ENCODE peak calls at places on chromosome 11, in ten cellular contexts. One of them, this sample, is unnamed.

GRCh38 chr11:86537541-86538222 is 134.7 kb downstream of the ME3 start:
- DNase-seq in aorta: no peak
- DNase-seq in SW480: no peak
- DNase-seq in cardiac muscle cell: peak
- DNase-seq in iPS DF 6.9: no peak
- DNase-seq in stimulated activated CD4-positive, alpha-beta T cell treated with anti-CD3 and anti-CD28 coated beads, TNF-alpha, amount 100 ng/mL, for 1 hour: no peak
- DNase-seq in RPMI8226: no peak
- DNase-seq in left cardiac atrium: no peak
- DNase-seq in astrocyte of the cerebellum: no peak
- DNase-seq in LoVo: no peak
- DNase-seq in this sample: no peak

GRCh38 chr11:4881188-4881587 is 512 bp upstream of the OR51T1 start:
- DNase-seq in aorta: no peak
- DNase-seq in cardiac muscle cell: no peak
- DNase-seq in left cardiac atrium: no peak
- DNase-seq in stimulated activated CD4-positive, alpha-beta T cell treated with anti-CD3 and anti-CD28 coated beads, TNF-alpha, amount 100 ng/mL, for 1 hour: no peak
- DNase-seq in RPMI8226: no peak
- DNase-seq in LoVo: no peak
- DNase-seq in iPS DF 6.9: no peak
- DNase-seq in astrocyte of the cerebellum: no peak
- DNase-seq in SW480: no peak
- DNase-seq in this sample: no peak

GRCh38 chr11:78244546-78245315 is 56.0 kb downstream of the USP35 start:
- DNase-seq in aorta: no peak
- DNase-seq in RPMI8226: no peak
- DNase-seq in astrocyte of the cerebellum: peak
- DNase-seq in cardiac muscle cell: peak
- DNase-seq in SW480: no peak
- DNase-seq in iPS DF 6.9: no peak
- DNase-seq in stimulated activated CD4-positive, alpha-beta T cell treated with anti-CD3 and anti-CD28 coated beads, TNF-alpha, amount 100 ng/mL, for 1 hour: no peak
- DNase-seq in left cardiac atrium: no peak
- DNase-seq in LoVo: no peak
- DNase-seq in this sample: no peak

GRCh38 chr11:102724904-102725515 is at the start of gene MMP8:
- DNase-seq in stimulated activated CD4-positive, alpha-beta T cell treated with anti-CD3 and anti-CD28 coated beads, TNF-alpha, amount 100 ng/mL, for 1 hour: no peak
- DNase-seq in aorta: no peak
- DNase-seq in LoVo: no peak
- DNase-seq in iPS DF 6.9: no peak
- DNase-seq in SW480: no peak
- DNase-seq in left cardiac atrium: no peak
- DNase-seq in cardiac muscle cell: peak
- DNase-seq in RPMI8226: no peak
- DNase-seq in astrocyte of the cerebellum: peak
- DNase-seq in this sample: peak

GRCh38 chr11:67642490-67643120 is 3.0 kb upstream of the TBX10 start:
- DNase-seq in RPMI8226: no peak
- DNase-seq in stimulated activated CD4-positive, alpha-beta T cell treated with anti-CD3 and anti-CD28 coated beads, TNF-alpha, amount 100 ng/mL, for 1 hour: no peak
- DNase-seq in cardiac muscle cell: no peak
- DNase-seq in aorta: peak
- DNase-seq in astrocyte of the cerebellum: no peak
- DNase-seq in iPS DF 6.9: no peak
- DNase-seq in LoVo: no peak
- DNase-seq in left cardiac atrium: no peak
- DNase-seq in SW480: no peak
- DNase-seq in this sample: no peak

GRCh38 chr11:76577921-76578654 is 92.5 kb downstream of the LRRC32 start:
- DNase-seq in astrocyte of the cerebellum: no peak
- DNase-seq in RPMI8226: no peak
- DNase-seq in SW480: no peak
- DNase-seq in left cardiac atrium: no peak
- DNase-seq in cardiac muscle cell: no peak
- DNase-seq in aorta: no peak
- DNase-seq in iPS DF 6.9: no peak
- DNase-seq in stimulated activated CD4-positive, alpha-beta T cell treated with anti-CD3 and anti-CD28 coated beads, TNF-alpha, amount 100 ng/mL, for 1 hour: no peak
- DNase-seq in LoVo: no peak
- DNase-seq in this sample: no peak

GRCh38 chr11:11968511-11969280 is 39.7 kb downstream of the DKK3 start:
- DNase-seq in astrocyte of the cerebellum: no peak
- DNase-seq in SW480: no peak
- DNase-seq in left cardiac atrium: no peak
- DNase-seq in aorta: no peak
- DNase-seq in stimulated activated CD4-positive, alpha-beta T cell treated with anti-CD3 and anti-CD28 coated beads, TNF-alpha, amount 100 ng/mL, for 1 hour: no peak
- DNase-seq in cardiac muscle cell: peak
- DNase-seq in iPS DF 6.9: no peak
- DNase-seq in LoVo: no peak
- DNase-seq in RPMI8226: no peak
- DNase-seq in this sample: no peak

GRCh38 chr11:128483211-128483788 is 104.1 kb downstream of the ETS1 start:
- DNase-seq in stimulated activated CD4-positive, alpha-beta T cell treated with anti-CD3 and anti-CD28 coated beads, TNF-alpha, amount 100 ng/mL, for 1 hour: no peak
- DNase-seq in RPMI8226: no peak
- DNase-seq in LoVo: no peak
- DNase-seq in left cardiac atrium: no peak
- DNase-seq in SW480: no peak
- DNase-seq in iPS DF 6.9: no peak
- DNase-seq in astrocyte of the cerebellum: no peak
- DNase-seq in cardiac muscle cell: no peak
- DNase-seq in aorta: no peak
- DNase-seq in this sample: no peak

GRCh38 chr11:68979931-68980775 is 633 bp downstream of the MRGPRD start:
- DNase-seq in iPS DF 6.9: no peak
- DNase-seq in SW480: no peak
- DNase-seq in aorta: peak
- DNase-seq in stimulated activated CD4-positive, alpha-beta T cell treated with anti-CD3 and anti-CD28 coated beads, TNF-alpha, amount 100 ng/mL, for 1 hour: no peak
- DNase-seq in astrocyte of the cerebellum: no peak
- DNase-seq in LoVo: no peak
- DNase-seq in cardiac muscle cell: no peak
- DNase-seq in RPMI8226: no peak
- DNase-seq in left cardiac atrium: no peak
- DNase-seq in this sample: no peak

GRCh38 chr11:131186629-131187075 is 183.8 kb upstream of the NTM start:
- DNase-seq in astrocyte of the cerebellum: no peak
- DNase-seq in cardiac muscle cell: peak
- DNase-seq in LoVo: no peak
- DNase-seq in stimulated activated CD4-positive, alpha-beta T cell treated with anti-CD3 and anti-CD28 coated beads, TNF-alpha, amount 100 ng/mL, for 1 hour: no peak
- DNase-seq in left cardiac atrium: no peak
- DNase-seq in RPMI8226: peak
- DNase-seq in SW480: peak
- DNase-seq in aorta: no peak
- DNase-seq in iPS DF 6.9: no peak
- DNase-seq in this sample: no peak

GRCh38 chr11:15589070-15589626 is 474.4 kb downstream of the INSC start:
- DNase-seq in aorta: no peak
- DNase-seq in RPMI8226: no peak
- DNase-seq in iPS DF 6.9: no peak
- DNase-seq in SW480: no peak
- DNase-seq in cardiac muscle cell: no peak
- DNase-seq in astrocyte of the cerebellum: no peak
- DNase-seq in LoVo: no peak
- DNase-seq in stimulated activated CD4-positive, alpha-beta T cell treated with anti-CD3 and anti-CD28 coated beads, TNF-alpha, amount 100 ng/mL, for 1 hour: no peak
- DNase-seq in left cardiac atrium: no peak
- DNase-seq in this sample: no peak

GRCh38 chr11:128421577-128421976 is 165.8 kb downstream of the ETS1 start:
- DNase-seq in cardiac muscle cell: peak
- DNase-seq in iPS DF 6.9: no peak
- DNase-seq in LoVo: no peak
- DNase-seq in astrocyte of the cerebellum: no peak
- DNase-seq in left cardiac atrium: no peak
- DNase-seq in aorta: no peak
- DNase-seq in stimulated activated CD4-positive, alpha-beta T cell treated with anti-CD3 and anti-CD28 coated beads, TNF-alpha, amount 100 ng/mL, for 1 hour: no peak
- DNase-seq in RPMI8226: no peak
- DNase-seq in SW480: no peak
- DNase-seq in this sample: no peak

GRCh38 chr11:110468095-110468494 is 38.3 kb downstream of the FDX1 start:
- DNase-seq in cardiac muscle cell: no peak
- DNase-seq in iPS DF 6.9: no peak
- DNase-seq in aorta: no peak
- DNase-seq in LoVo: no peak
- DNase-seq in RPMI8226: no peak
- DNase-seq in SW480: no peak
- DNase-seq in stimulated activated CD4-positive, alpha-beta T cell treated with anti-CD3 and anti-CD28 coated beads, TNF-alpha, amount 100 ng/mL, for 1 hour: no peak
- DNase-seq in astrocyte of the cerebellum: no peak
- DNase-seq in left cardiac atrium: no peak
- DNase-seq in this sample: no peak

GRCh38 chr11:23570828-23571227 is 710.6 kb upstream of the CCDC179 start:
- DNase-seq in LoVo: no peak
- DNase-seq in aorta: no peak
- DNase-seq in SW480: no peak
- DNase-seq in iPS DF 6.9: no peak
- DNase-seq in left cardiac atrium: no peak
- DNase-seq in stimulated activated CD4-positive, alpha-beta T cell treated with anti-CD3 and anti-CD28 coated beads, TNF-alpha, amount 100 ng/mL, for 1 hour: no peak
- DNase-seq in cardiac muscle cell: no peak
- DNase-seq in astrocyte of the cerebellum: no peak
- DNase-seq in RPMI8226: no peak
- DNase-seq in this sample: peak

GRCh38 chr11:61656347-61657077 is 23.7 kb upstream of the DAGLA start:
- DNase-seq in left cardiac atrium: no peak
- DNase-seq in iPS DF 6.9: no peak
- DNase-seq in SW480: no peak
- DNase-seq in cardiac muscle cell: no peak
- DNase-seq in astrocyte of the cerebellum: no peak
- DNase-seq in LoVo: no peak
- DNase-seq in RPMI8226: no peak
- DNase-seq in aorta: no peak
- DNase-seq in stimulated activated CD4-positive, alpha-beta T cell treated with anti-CD3 and anti-CD28 coated beads, TNF-alpha, amount 100 ng/mL, for 1 hour: no peak
- DNase-seq in this sample: no peak

GRCh38 chr11:67289226-67289650 is at the start of gene ANKRD13D:
- DNase-seq in aorta: no peak
- DNase-seq in astrocyte of the cerebellum: no peak
- DNase-seq in LoVo: no peak
- DNase-seq in RPMI8226: no peak
- DNase-seq in stimulated activated CD4-positive, alpha-beta T cell treated with anti-CD3 and anti-CD28 coated beads, TNF-alpha, amount 100 ng/mL, for 1 hour: no peak
- DNase-seq in cardiac muscle cell: no peak
- DNase-seq in left cardiac atrium: no peak
- DNase-seq in SW480: no peak
- DNase-seq in iPS DF 6.9: no peak
- DNase-seq in this sample: no peak

GRCh38 chr11:128859563-128860441 is 7.3 kb downstream of the KCNJ1 start:
- DNase-seq in SW480: peak
- DNase-seq in aorta: peak
- DNase-seq in stimulated activated CD4-positive, alpha-beta T cell treated with anti-CD3 and anti-CD28 coated beads, TNF-alpha, amount 100 ng/mL, for 1 hour: peak
- DNase-seq in cardiac muscle cell: peak
- DNase-seq in LoVo: peak
- DNase-seq in iPS DF 6.9: peak
- DNase-seq in left cardiac atrium: peak
- DNase-seq in astrocyte of the cerebellum: no peak
- DNase-seq in RPMI8226: peak
- DNase-seq in this sample: no peak

GRCh38 chr11:57438345-57439280 is 11.7 kb upstream of the SLC43A3 start:
- DNase-seq in stimulated activated CD4-positive, alpha-beta T cell treated with anti-CD3 and anti-CD28 coated beads, TNF-alpha, amount 100 ng/mL, for 1 hour: no peak
- DNase-seq in left cardiac atrium: no peak
- DNase-seq in SW480: no peak
- DNase-seq in iPS DF 6.9: no peak
- DNase-seq in astrocyte of the cerebellum: no peak
- DNase-seq in cardiac muscle cell: no peak
- DNase-seq in RPMI8226: peak
- DNase-seq in aorta: no peak
- DNase-seq in LoVo: no peak
- DNase-seq in this sample: no peak

GRCh38 chr11:2270322-2271076 is at the start of gene ASCL2:
- DNase-seq in aorta: no peak
- DNase-seq in LoVo: no peak
- DNase-seq in iPS DF 6.9: no peak
- DNase-seq in astrocyte of the cerebellum: no peak
- DNase-seq in SW480: peak
- DNase-seq in left cardiac atrium: no peak
- DNase-seq in cardiac muscle cell: no peak
- DNase-seq in stimulated activated CD4-positive, alpha-beta T cell treated with anti-CD3 and anti-CD28 coated beads, TNF-alpha, amount 100 ng/mL, for 1 hour: no peak
- DNase-seq in RPMI8226: no peak
- DNase-seq in this sample: no peak

GRCh38 chr11:84922836-84923235 is 704.3 kb downstream of the DLG2 start:
- DNase-seq in stimulated activated CD4-positive, alpha-beta T cell treated with anti-CD3 and anti-CD28 coated beads, TNF-alpha, amount 100 ng/mL, for 1 hour: no peak
- DNase-seq in cardiac muscle cell: no peak
- DNase-seq in left cardiac atrium: no peak
- DNase-seq in iPS DF 6.9: no peak
- DNase-seq in LoVo: no peak
- DNase-seq in RPMI8226: no peak
- DNase-seq in astrocyte of the cerebellum: no peak
- DNase-seq in aorta: no peak
- DNase-seq in SW480: no peak
- DNase-seq in this sample: no peak

GRCh38 chr11:70481625-70482528 is 83.5 kb downstream of the CTTN start:
- DNase-seq in SW480: peak
- DNase-seq in left cardiac atrium: peak
- DNase-seq in LoVo: peak
- DNase-seq in iPS DF 6.9: no peak
- DNase-seq in RPMI8226: no peak
- DNase-seq in aorta: no peak
- DNase-seq in cardiac muscle cell: peak
- DNase-seq in stimulated activated CD4-positive, alpha-beta T cell treated with anti-CD3 and anti-CD28 coated beads, TNF-alpha, amount 100 ng/mL, for 1 hour: no peak
- DNase-seq in astrocyte of the cerebellum: no peak
- DNase-seq in this sample: peak

GRCh38 chr11:30825723-30826122 is 239.6 kb upstream of the MPPED2 start:
- DNase-seq in SW480: no peak
- DNase-seq in RPMI8226: no peak
- DNase-seq in left cardiac atrium: no peak
- DNase-seq in astrocyte of the cerebellum: no peak
- DNase-seq in aorta: no peak
- DNase-seq in iPS DF 6.9: no peak
- DNase-seq in cardiac muscle cell: no peak
- DNase-seq in LoVo: no peak
- DNase-seq in stimulated activated CD4-positive, alpha-beta T cell treated with anti-CD3 and anti-CD28 coated beads, TNF-alpha, amount 100 ng/mL, for 1 hour: no peak
- DNase-seq in this sample: no peak

GRCh38 chr11:36376888-36377758 is 81.0 kb downstream of the PRR5L start:
- DNase-seq in aorta: peak
- DNase-seq in iPS DF 6.9: no peak
- DNase-seq in cardiac muscle cell: peak
- DNase-seq in LoVo: peak
- DNase-seq in stimulated activated CD4-positive, alpha-beta T cell treated with anti-CD3 and anti-CD28 coated beads, TNF-alpha, amount 100 ng/mL, for 1 hour: no peak
- DNase-seq in RPMI8226: peak
- DNase-seq in left cardiac atrium: peak
- DNase-seq in SW480: peak
- DNase-seq in astrocyte of the cerebellum: no peak
- DNase-seq in this sample: no peak

GRCh38 chr11:58530236-58530635 is 22.3 kb upstream of the OR5B21 start:
- DNase-seq in stimulated activated CD4-positive, alpha-beta T cell treated with anti-CD3 and anti-CD28 coated beads, TNF-alpha, amount 100 ng/mL, for 1 hour: no peak
- DNase-seq in left cardiac atrium: no peak
- DNase-seq in SW480: no peak
- DNase-seq in LoVo: no peak
- DNase-seq in iPS DF 6.9: no peak
- DNase-seq in cardiac muscle cell: no peak
- DNase-seq in astrocyte of the cerebellum: no peak
- DNase-seq in RPMI8226: no peak
- DNase-seq in aorta: no peak
- DNase-seq in this sample: no peak

GRCh38 chr11:81026008-81026407 is 1585.2 kb upstream of the TENM4 start:
- DNase-seq in cardiac muscle cell: no peak
- DNase-seq in SW480: no peak
- DNase-seq in left cardiac atrium: no peak
- DNase-seq in astrocyte of the cerebellum: no peak
- DNase-seq in iPS DF 6.9: no peak
- DNase-seq in stimulated activated CD4-positive, alpha-beta T cell treated with anti-CD3 and anti-CD28 coated beads, TNF-alpha, amount 100 ng/mL, for 1 hour: no peak
- DNase-seq in aorta: no peak
- DNase-seq in RPMI8226: no peak
- DNase-seq in LoVo: no peak
- DNase-seq in this sample: no peak

GRCh38 chr11:44728491-44728910 is 1.7 kb downstream of the TSPAN18 start:
- DNase-seq in stimulated activated CD4-positive, alpha-beta T cell treated with anti-CD3 and anti-CD28 coated beads, TNF-alpha, amount 100 ng/mL, for 1 hour: no peak
- DNase-seq in aorta: no peak
- DNase-seq in RPMI8226: no peak
- DNase-seq in left cardiac atrium: no peak
- DNase-seq in SW480: no peak
- DNase-seq in astrocyte of the cerebellum: no peak
- DNase-seq in iPS DF 6.9: no peak
- DNase-seq in LoVo: no peak
- DNase-seq in cardiac muscle cell: no peak
- DNase-seq in this sample: no peak

GRCh38 chr11:65973439-65974110 is 12.0 kb downstream of the SART1 start:
- DNase-seq in SW480: no peak
- DNase-seq in aorta: no peak
- DNase-seq in LoVo: no peak
- DNase-seq in astrocyte of the cerebellum: no peak
- DNase-seq in RPMI8226: no peak
- DNase-seq in stimulated activated CD4-positive, alpha-beta T cell treated with anti-CD3 and anti-CD28 coated beads, TNF-alpha, amount 100 ng/mL, for 1 hour: no peak
- DNase-seq in cardiac muscle cell: no peak
- DNase-seq in left cardiac atrium: no peak
- DNase-seq in iPS DF 6.9: no peak
- DNase-seq in this sample: peak

GRCh38 chr11:130535530-130535929 is 87.1 kb downstream of the ADAMTS15 start:
- DNase-seq in astrocyte of the cerebellum: no peak
- DNase-seq in RPMI8226: no peak
- DNase-seq in SW480: no peak
- DNase-seq in iPS DF 6.9: no peak
- DNase-seq in cardiac muscle cell: no peak
- DNase-seq in stimulated activated CD4-positive, alpha-beta T cell treated with anti-CD3 and anti-CD28 coated beads, TNF-alpha, amount 100 ng/mL, for 1 hour: no peak
- DNase-seq in LoVo: no peak
- DNase-seq in aorta: no peak
- DNase-seq in left cardiac atrium: no peak
- DNase-seq in this sample: no peak

This sample was measured in HS-5.